ENCODE peak calls at places on chromosomes 16 and 17, in six cellular contexts. H is K562, N is A549, B is HepG2, Y is SK-N-SH, C is GM12878. U is an unnamed sample.

GRCh38 chr16:72400257-72401078 is 228.5 kb upstream of the PMFBP1 start:
- DNase-seq in B (peak; percentile 71), C (peak; percentile 7), N (peak; percentile 21), Y (peak; percentile 54), H (peak; percentile 52), U (no peak)

GRCh38 chr16:57475711-57476339 is 10.5 kb downstream of the DOK4 start:
- DNase-seq in Y (peak; percentile 83), N (peak; percentile 77), C (no peak), H (peak; percentile 92), B (peak; percentile 69), U (peak; percentile 91)

GRCh38 chr17:76307966-76308338 is at the start of gene QRICH2:
- DNase-seq in Y (peak; percentile 37), N (no peak), H (no peak), C (no peak), B (no peak), U (no peak)

GRCh38 chr16:29911676-29912010 is 11.4 kb downstream of the ASPHD1 start:
- DNase-seq in C (no peak), H (no peak), B (no peak), N (no peak), Y (no peak), U (peak; percentile 52)

GRCh38 chr16:2516391-2517240 is 2.9 kb downstream of the ATP6V0C start:
- DNase-seq in C (no peak), Y (no peak), N (no peak), B (no peak), H (no peak), U (no peak)

GRCh38 chr17:8105957-8106398 is 12.3 kb downstream of the ALOXE3 start:
- DNase-seq in N (no peak), Y (no peak), B (no peak), H (peak; percentile 22), C (no peak), U (no peak)

GRCh38 chr17:1511290-1511689 is 5.1 kb downstream of the INPP5K start:
- DNase-seq in H (no peak), C (no peak), N (no peak), Y (no peak), B (no peak), U (no peak)

GRCh38 chr16:51666074-51666473 is 515.0 kb upstream of the SALL1 start:
- DNase-seq in N (no peak), H (no peak), Y (no peak), B (no peak), C (no peak), U (no peak)

GRCh38 chr17:50117202-50118040 is 12.5 kb downstream of the SAMD14 start:
- DNase-seq in N (peak; percentile 78), H (peak; percentile 84), C (no peak), B (peak; percentile 51), Y (no peak), U (no peak)

GRCh38 chr17:1943432-1943802 is 81.7 kb downstream of the RTN4RL1 start:
- DNase-seq in N (no peak), Y (peak; percentile 80), B (no peak), H (no peak), C (no peak), U (no peak)

GRCh38 chr16:66984902-66985311 is 3.5 kb upstream of the CES4A start:
- DNase-seq in N (no peak), C (no peak), Y (no peak), B (no peak), H (no peak), U (no peak)

GRCh38 chr16:84054916-84055315 is 12.3 kb upstream of the SLC38A8 start:
- DNase-seq in B (no peak), N (no peak), H (peak; percentile 42), Y (no peak), C (no peak), U (no peak)

GRCh38 chr16:9138021-9138680 is 46.7 kb downstream of the HAPSTR1 start:
- DNase-seq in Y (no peak), H (no peak), C (no peak), N (no peak), B (no peak), U (no peak)

GRCh38 chr17:7842380-7842949 is 8.4 kb downstream of the KDM6B start:
- DNase-seq in Y (no peak), C (no peak), B (peak; percentile 56), H (peak; percentile 18), N (peak; percentile 78), U (peak; percentile 62)

GRCh38 chr17:69090365-69090764 is 29.6 kb upstream of the ABCA9 start:
- DNase-seq in Y (no peak), B (no peak), C (no peak), H (no peak), N (no peak), U (no peak)

GRCh38 chr16:68492501-68493411 is 44.4 kb upstream of the SMPD3 start:
- DNase-seq in H (no peak), C (no peak), B (no peak), Y (no peak), N (no peak), U (no peak)

GRCh38 chr17:76690596-76691280 is 20.0 kb downstream of the MXRA7 start:
- DNase-seq in N (no peak), H (no peak), B (no peak), C (no peak), Y (no peak), U (no peak)

GRCh38 chr16:4344659-4345438 is 6.3 kb downstream of the PAM16 start:
- DNase-seq in H (peak; percentile 12), C (no peak), Y (no peak), B (peak; percentile 87), N (no peak), U (no peak)

GRCh38 chr16:3659200-3659599 is 4.7 kb downstream of the DNASE1 start:
- DNase-seq in H (no peak), N (no peak), B (no peak), C (no peak), Y (no peak), U (no peak)

GRCh38 chr16:48447940-48448536 is 62.8 kb upstream of the SIAH1 start:
- DNase-seq in B (peak; percentile 64), H (no peak), N (no peak), Y (no peak), C (no peak), U (no peak)

GRCh38 chr17:20279631-20280030 is 187.7 kb downstream of the LGALS9B start:
- DNase-seq in N (no peak), C (no peak), Y (no peak), H (no peak), B (no peak), U (no peak)

GRCh38 chr17:56779306-56779705 is 54.4 kb downstream of the C17orf67 start:
- DNase-seq in B (no peak), C (no peak), N (no peak), Y (no peak), H (no peak), U (no peak)

GRCh38 chr17:4163951-4164350 is 21.0 kb downstream of the CYB5D2 start:
- DNase-seq in N (no peak), B (no peak), H (no peak), Y (no peak), C (no peak), U (no peak)

GRCh38 chr17:59387351-59388069 is 56.1 kb downstream of the YPEL2 start:
- DNase-seq in C (no peak), Y (peak; percentile 82), B (no peak), H (no peak), N (no peak), U (no peak)

GRCh38 chr17:73787721-73788051 is 143.4 kb upstream of the SDK2 start:
- DNase-seq in C (no peak), B (no peak), N (no peak), H (no peak), Y (no peak), U (no peak)

GRCh38 chr17:77374170-77374936 is 233.6 kb downstream of the SEC14L1 start:
- DNase-seq in Y (peak; percentile 93), H (peak; percentile 78), B (peak; percentile 95), N (no peak), C (no peak), U (peak; percentile 82)

GRCh38 chr17:49501496-49501895 is 6.4 kb downstream of the NGFR start:
- DNase-seq in B (peak; percentile 33), C (no peak), Y (no peak), H (no peak), N (no peak), U (no peak)

GRCh38 chr16:81315271-81316175 is 761 bp downstream of the GAN start:
- DNase-seq in C (no peak), H (peak; percentile 76), Y (peak; percentile 78), N (peak; percentile 25), B (peak; percentile 32), U (no peak)

DNA sequence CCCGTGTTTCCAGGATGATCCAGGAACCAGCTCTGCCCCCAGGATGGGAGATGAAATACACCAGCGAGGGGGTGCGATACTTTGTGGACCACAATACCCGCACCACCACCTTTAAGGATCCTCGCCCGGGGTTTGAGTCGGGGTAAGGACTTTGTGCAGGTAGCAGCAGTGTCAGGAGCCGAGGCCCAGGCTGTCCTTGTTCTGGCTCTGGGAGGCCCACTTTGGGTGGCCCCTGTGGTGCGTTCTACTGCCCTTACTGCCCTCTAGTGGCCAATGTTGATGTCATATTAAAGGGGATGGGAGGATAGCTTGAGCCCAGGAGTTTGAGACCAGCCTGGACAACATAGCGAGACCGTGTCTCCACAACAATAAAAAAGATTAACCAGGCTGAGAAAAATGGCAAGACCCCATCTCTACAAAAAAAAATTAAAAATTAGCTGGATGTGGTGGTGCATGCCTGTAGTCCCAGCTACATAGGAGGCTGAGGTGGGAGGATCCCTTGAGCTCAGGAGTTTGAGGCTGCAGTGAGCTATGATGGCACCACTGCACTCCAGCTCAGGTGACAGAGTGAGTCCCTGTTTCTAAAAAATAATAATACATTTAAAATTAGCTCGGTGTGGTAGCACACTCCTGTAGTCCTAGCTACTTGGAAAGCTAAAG is 20.9 kb upstream of the CLEC18A start:
- DNase-seq in Y (peak; percentile 85), N (peak; percentile 82), C (no peak), H (peak; percentile 89), B (peak; percentile 76), U (no peak)
- TF ChIP-seq CHD2 in Y (no peak), N (no peak), C (no peak), H (no peak), B (no peak), U (no peak)

GRCh38 chr16:86899757-86900156 is 321.4 kb downstream of the FOXL1 start:
- DNase-seq in Y (no peak), N (no peak), B (no peak), H (no peak), C (no peak), U (no peak)
- TF ChIP-seq CHD2 in Y (no peak), N (no peak), B (no peak), H (no peak), C (no peak), U (no peak)

GRCh38 chr17:63418540-63418939 is 27.6 kb downstream of the CYB561 start:
- DNase-seq in B (no peak), N (no peak), C (no peak), H (no peak), Y (no peak), U (no peak)
- TF ChIP-seq CHD2 in B (no peak), N (no peak), C (no peak), H (no peak), Y (no peak), U (no peak)

DNA sequence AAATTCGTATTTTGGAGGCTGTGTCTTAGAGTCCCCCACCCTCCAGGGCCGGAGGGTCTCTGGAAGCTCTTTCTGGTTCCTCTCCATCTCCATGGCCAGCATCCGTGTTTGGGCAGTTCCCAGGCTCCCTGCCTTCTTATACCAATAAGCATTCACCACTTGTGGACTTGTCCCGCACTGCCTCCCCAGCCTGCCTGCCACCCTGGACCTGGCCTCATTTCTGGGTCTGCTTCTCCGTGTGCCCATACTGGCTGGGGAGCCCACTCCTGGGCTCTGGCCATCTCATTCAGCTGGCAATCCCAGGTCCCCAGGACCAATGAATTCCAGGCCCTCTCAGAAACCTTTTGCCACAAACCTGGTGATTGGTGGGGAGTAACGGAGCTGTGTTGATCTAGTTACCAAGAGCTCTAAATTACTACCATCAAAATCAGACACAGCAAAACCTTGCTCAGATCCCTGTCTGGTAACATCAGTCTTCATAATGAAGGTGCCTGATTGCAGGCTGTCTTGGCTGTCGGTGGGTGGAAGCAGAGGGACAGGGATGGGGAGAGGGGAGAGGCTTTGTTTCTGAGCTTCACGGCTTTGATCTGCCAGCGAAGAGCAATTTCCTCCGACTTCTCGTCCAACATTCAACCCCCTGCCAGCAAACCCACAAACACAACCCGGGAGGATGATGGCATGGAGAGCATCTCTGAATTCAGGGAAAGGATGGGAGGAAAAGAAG is 27.7 kb upstream of the CRHR1 start:
- DNase-seq in Y (no peak), N (no peak), C (no peak), B (no peak), H (no peak), U (no peak)
- TF ChIP-seq CHD2 in Y (no peak), N (no peak), C (no peak), B (no peak), H (no peak), U (no peak)